ENCODE peak calls at places on chromosomes 1 and 21, in six cellular contexts. T is SK-N-SH, N is fibroblast of lung, D is OCI-LY7, E is DND-41, Z is mammary epithelial cell. V is an unnamed sample. For H3K79me2, the result is how much of the 10 kb centered on the place peaks cover.

GRCh38 chr1:112722601-112723510 is 7.7 kb upstream of the PPM1J start:
- DNase-seq in D (no peak), Z (no peak), N (peak), E (no peak), T (no peak), V (peak)

GRCh38 chr1:156970017-156970416 is 49.6 kb downstream of the LRRC71 start:
- DNase-seq in Z (no peak), T (no peak), E (no peak), D (peak), N (peak), V (no peak)

GRCh38 chr1:152786077-152786476 is at the start of gene LCE1E:
- DNase-seq in T (no peak), E (no peak), N (no peak), Z (peak), D (no peak), V (no peak)

GRCh38 chr1:32349211-32349708 is 13.0 kb downstream of the FAM229A start:
- DNase-seq in T (no peak), N (peak), Z (no peak), D (no peak), E (no peak), V (peak)

GRCh38 chr1:232045571-232045970 is 419.0 kb downstream of the DISC1 start:
- DNase-seq in T (no peak), N (no peak), E (no peak), D (no peak), Z (peak), V (no peak)

GRCh38 chr1:243354511-243355153 is 98.8 kb downstream of the SDCCAG8 start:
- DNase-seq in Z (no peak), N (peak), E (peak), D (no peak), T (no peak), V (peak)

GRCh38 chr1:35298464-35298863 is 30.0 kb downstream of the ZMYM4 start:
- DNase-seq in D (peak), E (peak), Z (peak), T (peak), N (peak), V (peak)

GRCh38 chr1:178004926-178005391 is 35.1 kb upstream of the SEC16B start:
- DNase-seq in Z (peak), D (no peak), N (peak), E (no peak), T (no peak), V (no peak)

GRCh38 chr1:153945795-153946621 is 510 bp downstream of the DENND4B start:
- DNase-seq in T (peak), E (peak), N (peak), D (peak), Z (peak), V (peak)

GRCh38 chr1:202283379-202283844 is 58.3 kb downstream of the UBE2T start:
- DNase-seq in D (peak), T (peak), E (peak), N (peak), Z (peak), V (no peak)

GRCh38 chr1:37794372-37795339 is 1.0 kb downstream of the MANEAL start:
- DNase-seq in E (peak), N (no peak), Z (no peak), D (no peak), T (peak), V (peak)

GRCh38 chr1:31689821-31690220 is 14.0 kb downstream of the COL16A1 start:
- DNase-seq in E (no peak), D (no peak), T (no peak), Z (peak), N (peak), V (peak)

GRCh38 chr1:14945132-14946010 is 208.2 kb upstream of the TMEM51 start:
- DNase-seq in T (peak), N (peak), D (no peak), E (no peak), Z (peak), V (peak)

GRCh38 chr1:42380617-42381423 is at the start of gene RIMKLA:
- DNase-seq in N (peak), T (peak), Z (no peak), D (no peak), E (peak), V (peak)

GRCh38 chr1:41840592-41841246 is 78.0 kb downstream of the HIVEP3 start:
- DNase-seq in N (no peak), Z (peak), T (peak), D (no peak), E (no peak), V (no peak)

DNA sequence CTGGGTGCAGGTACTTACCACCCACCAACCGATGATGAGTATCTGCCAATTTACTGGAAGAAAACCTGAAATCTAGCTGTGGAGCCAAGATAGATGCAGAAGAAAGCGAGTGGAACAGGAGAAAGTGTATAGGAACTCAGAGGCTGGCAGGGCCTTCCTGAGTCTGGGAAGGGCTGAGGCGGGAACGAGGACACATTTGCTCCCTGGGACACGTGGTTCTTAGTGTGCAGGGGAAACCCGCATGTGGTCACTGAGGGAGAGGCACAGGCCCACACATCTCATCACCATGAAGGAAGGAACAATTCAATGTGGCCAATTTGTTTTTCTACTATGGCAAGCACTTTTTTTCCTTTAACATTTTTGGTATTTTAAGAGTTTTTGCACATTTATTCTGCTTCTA is 8.2 kb downstream of the RYR2 start:
- DNase-seq in E (no peak), T (no peak), N (no peak), Z (no peak), D (no peak), V (no peak)
- H3K79me2 ChIP-seq in E (under half), T (under half), N (under half), Z (under half), D (under half), V (under half)

DNA sequence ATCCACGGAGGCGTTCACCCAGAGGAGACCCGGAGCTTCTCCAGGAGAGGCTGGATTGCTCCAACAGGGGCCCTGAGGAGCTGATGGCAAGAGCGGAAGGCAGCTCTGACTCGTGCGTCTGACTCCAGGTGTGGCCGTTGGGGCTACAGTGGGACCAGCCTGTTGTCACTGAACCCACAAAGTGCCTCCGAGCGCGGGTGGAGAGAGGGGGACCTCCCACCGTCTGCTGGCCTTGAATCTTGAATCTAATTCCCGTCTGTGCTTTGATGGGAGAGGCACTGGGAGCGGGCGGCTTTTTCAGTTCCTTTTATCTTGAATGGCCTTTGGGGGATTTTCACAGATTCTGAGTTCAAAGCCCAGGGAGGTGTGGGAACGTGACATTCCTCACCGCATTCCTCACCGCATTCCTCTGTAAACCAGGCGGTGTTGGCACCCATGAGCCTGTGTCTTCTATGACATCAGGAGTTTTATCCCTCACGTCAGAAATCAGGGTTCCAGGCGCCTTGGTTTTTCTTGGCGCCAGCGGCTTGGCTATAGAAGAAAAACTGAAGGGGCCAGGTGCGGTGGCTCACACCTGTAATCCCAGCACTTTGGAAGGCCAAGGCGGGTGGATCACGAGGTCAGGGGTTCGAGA is 39.2 kb upstream of the COL18A1 start:
- DNase-seq in D (no peak), E (no peak), N (peak), Z (no peak), T (no peak), V (no peak)
- H3K79me2 ChIP-seq in D (under half), E (under half), N (under half), Z (under half), T (under half), V (under half)

DNA sequence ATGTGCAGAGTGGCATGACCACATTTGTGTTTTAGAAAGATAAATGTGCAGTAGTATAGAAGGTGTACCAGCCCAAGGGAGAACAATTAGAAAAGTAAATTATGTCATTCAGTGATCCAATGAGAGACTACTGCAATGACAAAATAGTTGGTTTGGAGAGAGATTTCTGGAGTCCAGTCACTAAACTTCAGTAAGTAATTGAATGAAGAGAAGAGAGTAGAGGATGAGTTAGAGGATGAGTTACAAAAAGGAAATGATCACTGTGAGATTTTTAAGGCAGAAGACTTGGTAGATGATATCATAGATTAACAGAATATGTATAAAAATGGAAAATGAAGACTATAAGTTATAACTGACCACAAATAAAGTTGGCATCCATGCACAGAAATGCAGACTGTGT is 8.4 kb downstream of the CR2 start:
- DNase-seq in T (no peak), Z (no peak), D (no peak), N (no peak), E (no peak), V (no peak)
- H3K79me2 ChIP-seq in T (under half), Z (under half), D (under half), N (under half), E (under half), V (under half)

GRCh38 chr1:18921506-18922251 is 19.3 kb upstream of the ALDH4A1 start:
- DNase-seq in Z (no peak), D (no peak), T (no peak), E (no peak), N (no peak), V (no peak)

GRCh38 chr1:18920931-18921330 is 18.6 kb upstream of the ALDH4A1 start:
- DNase-seq in Z (no peak), E (no peak), T (no peak), D (no peak), N (no peak), V (no peak)

GRCh38 chr1:18922319-18922726 is 20.0 kb upstream of the ALDH4A1 start:
- DNase-seq in E (no peak), N (peak), Z (peak), D (no peak), T (no peak), V (peak)

GRCh38 chr1:18923721-18924610 is 21.6 kb upstream of the ALDH4A1 start:
- DNase-seq in N (no peak), Z (no peak), D (no peak), T (peak), E (no peak), V (peak)

GRCh38 chr1:18922848-18923475 is 20.6 kb upstream of the ALDH4A1 start:
- DNase-seq in D (no peak), Z (peak), N (no peak), T (no peak), E (no peak), V (no peak)
- H3K79me2 ChIP-seq in D (under half), Z (half or more), N (under half), T (under half), E (under half), V (half or more)

GRCh38 chr1:206709772-206710456 is 25.2 kb downstream of the MAPKAPK2 start:
- DNase-seq in E (no peak), D (no peak), Z (peak), N (no peak), T (no peak), V (no peak)

GRCh38 chr1:206709322-206709721 is 24.6 kb downstream of the MAPKAPK2 start:
- DNase-seq in E (no peak), Z (no peak), N (no peak), D (no peak), T (no peak), V (no peak)

GRCh38 chr1:206710457-206710823 is 25.7 kb downstream of the MAPKAPK2 start:
- DNase-seq in N (no peak), E (no peak), Z (no peak), D (no peak), T (no peak), V (no peak)

GRCh38 chr1:206708058-206708457 is 23.4 kb downstream of the MAPKAPK2 start:
- DNase-seq in Z (no peak), N (no peak), T (no peak), E (no peak), D (no peak), V (no peak)

DNA sequence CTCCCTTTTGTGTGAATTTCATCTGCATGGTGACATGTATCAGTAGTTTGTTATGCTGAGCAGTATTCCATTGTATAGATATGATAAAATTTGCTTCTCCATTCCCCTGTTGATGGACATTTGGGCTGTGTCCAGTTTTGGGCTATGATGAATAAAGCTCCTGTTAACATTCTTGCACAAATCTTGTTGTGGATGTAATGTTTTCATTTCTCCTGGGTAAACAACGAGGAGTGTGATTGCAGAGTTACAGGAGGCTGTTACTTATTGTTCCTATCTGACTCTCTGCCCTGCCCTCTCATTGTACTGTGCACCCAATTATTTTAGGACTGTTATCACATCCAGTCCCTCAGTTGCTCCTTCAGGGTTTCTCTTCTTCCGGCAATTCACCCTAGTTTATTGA is 24.2 kb downstream of the MAPKAPK2 start:
- DNase-seq in E (no peak), D (no peak), Z (no peak), T (no peak), N (no peak), V (no peak)
- H3K79me2 ChIP-seq in E (half or more), D (under half), Z (half or more), T (half or more), N (half or more), V (half or more)

GRCh38 chr1:22141948-22142314 is 966 bp downstream of the WNT4 start:
- DNase-seq in D (no peak), Z (no peak), E (no peak), T (peak), N (no peak), V (no peak)

GRCh38 chr1:22141493-22141892 is 1.4 kb downstream of the WNT4 start:
- DNase-seq in N (no peak), D (no peak), E (no peak), T (no peak), Z (no peak), V (no peak)

GRCh38 chr1:22139066-22139594 is 3.8 kb downstream of the WNT4 start:
- DNase-seq in T (peak), E (no peak), N (no peak), Z (no peak), D (no peak), V (no peak)

GRCh38 chr1:22139817-22140216 is 3.1 kb downstream of the WNT4 start:
- DNase-seq in T (no peak), E (no peak), D (no peak), N (no peak), Z (no peak), V (peak)

DNA sequence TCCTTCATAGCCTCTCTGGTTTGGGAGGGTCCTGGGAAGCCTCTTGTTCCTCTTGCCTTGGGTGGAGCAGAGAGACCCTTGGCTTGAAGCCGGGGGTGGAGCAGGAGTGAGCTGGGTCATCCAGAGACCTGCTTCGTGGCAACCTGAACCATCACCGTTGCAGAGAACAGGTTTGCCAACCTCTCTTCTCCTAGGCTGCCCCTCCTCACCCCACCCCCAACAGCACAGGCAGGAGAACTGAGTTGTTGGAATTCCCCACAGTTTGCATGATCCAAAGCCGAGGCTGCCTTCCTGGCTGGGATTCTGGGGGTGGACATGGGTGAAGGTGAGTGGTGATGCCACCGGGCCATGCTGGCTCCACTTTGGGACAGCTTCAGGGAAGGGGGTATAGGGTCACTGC is 2.2 kb downstream of the WNT4 start:
- DNase-seq in T (no peak), D (no peak), E (no peak), N (no peak), Z (no peak), V (no peak)
- H3K79me2 ChIP-seq in T (under half), D (under half), E (under half), N (under half), Z (under half), V (under half)

GRCh38 chr1:218401896-218402770 is 57.0 kb downstream of the TGFB2 start:
- DNase-seq in E (no peak), T (no peak), Z (no peak), N (peak), D (no peak), V (peak)
- H3K79me2 ChIP-seq in E (under half), T (under half), Z (under half), N (under half), D (under half), V (under half)